ENCODE peak calls at places on chromosome 1, in four cellular contexts. G, I, U and X are unnamed samples.

GRCh38 chr1:234944439-234945369 is 183.9 kb downstream of the TOMM20 start:
- DNase-seq in I (no peak), G (no peak), U (no peak), X (no peak)

GRCh38 chr1:75129660-75130311 is 4.4 kb upstream of the LHX8 start:
- DNase-seq in I (no peak), U (no peak), G (no peak), X (no peak)

GRCh38 chr1:118785246-118785645 is 202.9 kb downstream of the TBX15 start:
- DNase-seq in U (no peak), G (no peak), I (no peak), X (no peak)

GRCh38 chr1:66370462-66370907 is 163.5 kb upstream of the SGIP1 start:
- DNase-seq in U (no peak), I (no peak), G (no peak), X (no peak)

GRCh38 chr1:213122514-213122929 is 71.5 kb downstream of the RPS6KC1 start:
- DNase-seq in G (no peak), U (no peak), I (peak; percentile 48), X (peak; percentile 77)

GRCh38 chr1:44433209-44433608 is 28.2 kb downstream of the RNF220 start:
- DNase-seq in G (no peak), U (no peak), I (no peak), X (peak; percentile 12)

GRCh38 chr1:56904706-56905105 is 50.1 kb downstream of the C8A start:
- DNase-seq in I (no peak), U (no peak), G (no peak), X (no peak)

GRCh38 chr1:183236158-183236725 is 50.2 kb downstream of the LAMC2 start:
- DNase-seq in G (no peak), U (no peak), I (no peak), X (no peak)

GRCh38 chr1:238690415-238690814 is 696.0 kb upstream of the CHRM3 start:
- DNase-seq in U (no peak), I (no peak), G (no peak), X (no peak)

GRCh38 chr1:19067187-19067911 is 110.9 kb upstream of the IFFO2 start:
- DNase-seq in U (no peak), G (no peak), I (peak; percentile 82), X (no peak)

GRCh38 chr1:110134050-110134595 is 16.2 kb upstream of the SLC6A17 start:
- DNase-seq in G (no peak), U (no peak), I (no peak), X (no peak)

GRCh38 chr1:3679098-3679555 is 26.8 kb downstream of the TP73 start:
- DNase-seq in G (no peak), I (no peak), U (no peak), X (no peak)

GRCh38 chr1:98090351-98090750 is 169.5 kb upstream of the DPYD start:
- DNase-seq in U (no peak), I (no peak), G (no peak), X (no peak)

GRCh38 chr1:32666866-32667566 is 16.0 kb downstream of the RBBP4 start:
- DNase-seq in I (no peak), U (no peak), G (no peak), X (no peak)

DNA sequence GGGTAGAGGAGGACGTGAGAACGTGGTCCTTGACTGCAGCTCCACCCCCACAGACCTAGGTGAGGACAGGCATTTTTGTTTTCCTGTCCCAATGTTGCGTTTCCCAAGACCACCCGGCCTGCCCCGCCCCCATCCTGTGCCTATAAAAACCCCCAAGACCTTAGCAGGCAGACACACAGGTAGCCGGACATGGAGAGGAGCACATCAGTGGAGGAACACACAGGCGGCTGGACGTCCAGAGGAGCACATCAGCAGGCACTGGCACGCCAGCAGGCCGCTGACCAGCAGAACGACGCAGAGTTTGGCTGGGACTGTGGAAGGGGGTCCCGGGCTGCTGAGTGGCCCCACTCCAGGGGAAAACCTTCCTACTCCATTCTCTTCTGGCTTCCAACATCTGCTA is 12.7 kb upstream of the HMGCL start:
- DNase-seq in U (no peak), G (no peak), I (no peak), X (no peak)
- TF ChIP-seq CBX5 in U (no peak), G (no peak), I (no peak), X (no peak)

DNA sequence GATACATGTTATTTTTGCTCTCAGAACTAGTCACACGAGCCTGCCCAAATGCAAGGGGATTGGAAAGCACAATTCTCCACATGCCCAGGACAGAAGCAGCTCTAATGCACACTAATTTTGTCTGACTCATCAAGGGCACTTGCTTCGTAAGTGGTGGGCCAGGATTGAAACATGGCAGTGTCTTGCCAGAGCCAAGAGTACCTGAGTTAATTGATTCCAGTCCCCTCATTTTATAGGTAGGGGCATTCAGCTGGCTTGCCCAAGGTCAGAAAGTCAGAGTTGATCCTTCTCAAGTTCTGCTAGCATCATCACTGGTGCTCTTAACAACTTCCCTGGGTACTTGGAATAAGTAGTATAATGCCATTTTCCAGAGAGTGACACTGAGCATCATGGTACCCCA is 356.1 kb downstream of the ZNF326 start:
- DNase-seq in G (no peak), U (no peak), I (no peak), X (no peak)
- TF ChIP-seq ATF2 in G (no peak), U (no peak), I (no peak), X (no peak)

GRCh38 chr1:206551985-206552325 is 44.6 kb downstream of the RASSF5 start:
- DNase-seq in G (no peak), I (no peak), U (no peak), X (no peak)
- TF ChIP-seq CBX5 in G (no peak), I (no peak), U (no peak), X (no peak)

GRCh38 chr1:41646186-41646585 is 161.7 kb upstream of the EDN2 start:
- DNase-seq in G (no peak), U (no peak), I (no peak), X (no peak)
- TF ChIP-seq ATF2 in G (no peak), U (no peak), I (no peak), X (no peak)

GRCh38 chr1:170077926-170078325 is 3.4 kb upstream of the KIFAP3 start:
- DNase-seq in I (no peak), G (no peak), U (no peak), X (no peak)

GRCh38 chr1:170073893-170074249 is 624 bp downstream of the KIFAP3 start:
- DNase-seq in I (no peak), U (no peak), G (no peak), X (no peak)

GRCh38 chr1:170076199-170076598 is 1.7 kb upstream of the KIFAP3 start:
- DNase-seq in G (no peak), U (no peak), I (no peak), X (no peak)

GRCh38 chr1:170074250-170075157 is at the start of gene KIFAP3:
- DNase-seq in G (peak; percentile 97), U (peak; percentile 98), I (peak; percentile 97), X (peak; percentile 97)

GRCh38 chr1:170075186-170075585 is 691 bp upstream of the KIFAP3 start:
- DNase-seq in I (no peak), G (no peak), U (no peak), X (no peak)
- TF ChIP-seq CBX5 in I (no peak), G (no peak), U (no peak), X (no peak)